ENCODE peak calls at places on chromosomes 1 and 21, in seven cellular contexts. U is stimulated activated CD8-positive, alpha-beta memory T cell treated with anti-CD3 and anti-CD28 coated beads, Interleukin-12 subunit alpha, Interleukin-12 subunit beta, amount 100 ng/mL, for 4 hours; X is right cardiac atrium; J is HEK293T; R is body of pancreas; S is uterus; E is HS-5. M is an unnamed sample.

GRCh38 chr1:205325334-205325884 is 3.9 kb upstream of the NUAK2 start:
- DNase-seq in X (no peak), U (no peak), R (peak), S (peak), J (peak), E (peak), M (no peak)

GRCh38 chr1:234891427-234891826 is 237.2 kb downstream of the TOMM20 start:
- DNase-seq in U (no peak), J (no peak), R (no peak), E (no peak), S (no peak), X (no peak), M (no peak)

GRCh38 chr1:61083014-61083798 is 845 bp downstream of the NFIA start:
- DNase-seq in U (no peak), S (peak), J (peak), R (no peak), X (peak), E (no peak), M (peak)

GRCh38 chr1:196142111-196142510 is 466.1 kb downstream of the KCNT2 start:
- DNase-seq in X (no peak), S (no peak), E (no peak), R (no peak), U (no peak), J (no peak), M (no peak)

GRCh38 chr1:159916240-159917051 is 8.9 kb downstream of the TAGLN2 start:
- DNase-seq in R (peak), U (no peak), E (peak), X (peak), J (peak), S (no peak), M (no peak)

GRCh38 chr1:35449334-35450008 is 107.7 kb downstream of the KIAA0319L start:
- DNase-seq in X (no peak), U (no peak), S (no peak), E (peak), R (no peak), J (no peak), M (no peak)

GRCh38 chr1:4961935-4962645 is 307.7 kb downstream of the AJAP1 start:
- DNase-seq in U (no peak), X (no peak), S (no peak), R (no peak), J (no peak), E (no peak), M (no peak)

GRCh38 chr1:155083865-155084721 is 5.5 kb downstream of the EFNA3 start:
- DNase-seq in R (peak), S (peak), J (no peak), X (no peak), U (no peak), E (no peak), M (no peak)

GRCh38 chr1:78088486-78088885 is 42.7 kb downstream of the GIPC2 start:
- DNase-seq in S (no peak), E (no peak), J (no peak), U (no peak), R (no peak), X (no peak), M (no peak)

GRCh38 chr1:147834189-147834588 is 68.4 kb upstream of the GJA8 start:
- DNase-seq in U (no peak), E (no peak), J (no peak), X (no peak), R (no peak), S (no peak), M (no peak)

GRCh38 chr1:242523968-242524570 is 428 bp downstream of the PLD5 start:
- DNase-seq in J (peak), U (no peak), E (no peak), R (peak), S (peak), X (peak), M (no peak)

GRCh38 chr21:35540950-35541632 is 492.0 kb upstream of the RUNX1 start:
- DNase-seq in U (no peak), S (no peak), E (no peak), X (no peak), R (no peak), J (no peak), M (no peak)

GRCh38 chr1:97066860-97067259 is 345.3 kb downstream of the PTBP2 start:
- DNase-seq in J (no peak), R (no peak), E (no peak), S (no peak), X (no peak), U (no peak), M (no peak)

GRCh38 chr21:38797470-38797869 is 8.3 kb upstream of the ETS2 start:
- DNase-seq in X (no peak), J (no peak), E (no peak), R (peak), U (no peak), S (no peak), M (no peak)

GRCh38 chr1:55833452-55834160 is 618.4 kb upstream of the USP24 start:
- DNase-seq in X (no peak), R (no peak), U (no peak), E (no peak), S (no peak), J (no peak), M (no peak)

GRCh38 chr1:103156966-103157365 is 48.6 kb upstream of the COL11A1 start:
- DNase-seq in E (no peak), X (no peak), S (no peak), J (no peak), U (no peak), R (no peak), M (no peak)

GRCh38 chr1:223189903-223190724 is 47.1 kb upstream of the TLR5 start:
- DNase-seq in U (peak), S (no peak), R (no peak), X (no peak), E (peak), J (no peak), M (no peak)

GRCh38 chr1:62435231-62436038 is 1.4 kb upstream of the USP1 start:
- DNase-seq in U (no peak), R (no peak), E (no peak), X (no peak), S (no peak), J (no peak), M (no peak)

GRCh38 chr1:214349008-214349407 is 68.0 kb downstream of the SMYD2 start:
- DNase-seq in S (no peak), R (no peak), X (no peak), E (no peak), J (no peak), U (no peak), M (no peak)

GRCh38 chr1:11802616-11802972 is 3.2 kb downstream of the MTHFR start:
- DNase-seq in X (peak), R (no peak), E (no peak), S (no peak), U (no peak), J (no peak), M (no peak)

GRCh38 chr1:206535853-206536188 is 28.5 kb downstream of the RASSF5 start:
- DNase-seq in S (no peak), U (no peak), R (peak), J (no peak), X (no peak), E (no peak), M (no peak)

GRCh38 chr1:159867322-159868064 is 5.0 kb upstream of the VSIG8 start:
- DNase-seq in E (no peak), J (no peak), R (peak), S (peak), U (no peak), X (peak), M (no peak)

GRCh38 chr1:41847733-41848132 is 71.0 kb downstream of the HIVEP3 start:
- DNase-seq in R (no peak), X (no peak), E (no peak), J (no peak), U (no peak), S (no peak), M (no peak)

M was measured in Right ventricle myocardium inferior.